ENCODE peak calls at places on chromosomes 7 and 10, in nine cellular contexts. B is adrenal gland, D is GM23248, Q is body of pancreas, W is GM03348, E is omental fat pad, Y is T-helper 22 cell, V is NCI-H526, K is germinal center. P is an unnamed sample.

GRCh38 chr10:50576245-50576815 is 47.4 kb downstream of the SGMS1 start:
- DNase-seq in B (peak), D (peak), Q (no peak), W (peak), E (no peak), Y (no peak), V (no peak), K (no peak), P (peak)

GRCh38 chr10:131979821-131980270 is 1.9 kb downstream of the BNIP3 start:
- DNase-seq in B (no peak), D (peak), Q (peak), W (peak), E (no peak), Y (no peak), V (no peak), K (no peak), P (peak)

GRCh38 chr7:47253650-47254080 is 328.2 kb downstream of the TNS3 start:
- DNase-seq in B (peak), D (peak), Q (peak), W (peak), E (no peak), Y (no peak), V (peak), K (peak), P (peak)

GRCh38 chr7:151882734-151883133 is 5.8 kb upstream of the PRKAG2 start:
- DNase-seq in B (no peak), D (no peak), Q (no peak), W (no peak), E (no peak), Y (no peak), V (no peak), K (no peak), P (no peak)

GRCh38 chr10:93478873-93479272 is 3.3 kb downstream of the MYOF start:
- DNase-seq in B (no peak), D (no peak), Q (no peak), W (no peak), E (no peak), Y (no peak), V (no peak), K (no peak), P (no peak)

GRCh38 chr10:6279540-6280267 is 77.0 kb downstream of the PFKFB3 start:
- DNase-seq in B (peak), D (peak), Q (peak), W (peak), E (no peak), Y (no peak), V (no peak), K (no peak), P (peak)

GRCh38 chr7:5170251-5170650 is 19.8 kb upstream of the WIPI2 start:
- DNase-seq in B (no peak), D (no peak), Q (no peak), W (no peak), E (no peak), Y (no peak), V (no peak), K (no peak), P (no peak)

GRCh38 chr7:114889646-114890285 is 32.1 kb upstream of the MDFIC start:
- DNase-seq in B (no peak), D (peak), Q (no peak), W (peak), E (no peak), Y (peak), V (no peak), K (no peak), P (peak)

GRCh38 chr7:14950013-14950412 is 47.5 kb upstream of the DGKB start:
- DNase-seq in B (no peak), D (peak), Q (no peak), W (no peak), E (no peak), Y (no peak), V (no peak), K (no peak), P (no peak)

GRCh38 chr7:112080974-112081373 is 125.2 kb downstream of the DOCK4 start:
- DNase-seq in B (peak), D (no peak), Q (no peak), W (no peak), E (no peak), Y (no peak), V (no peak), K (peak), P (peak)

GRCh38 chr7:38186593-38187314 is 8.7 kb downstream of the STARD3NL start:
- DNase-seq in B (no peak), D (peak), Q (no peak), W (peak), E (no peak), Y (no peak), V (peak), K (no peak), P (peak)

GRCh38 chr7:124651136-124651535 is 114.5 kb downstream of the GPR37 start:
- DNase-seq in B (no peak), D (no peak), Q (no peak), W (no peak), E (no peak), Y (no peak), V (no peak), K (no peak), P (no peak)

GRCh38 chr7:140121321-140121720 is 55.5 kb downstream of the KDM7A start:
- DNase-seq in B (no peak), D (no peak), Q (no peak), W (no peak), E (no peak), Y (no peak), V (no peak), K (no peak), P (no peak)

GRCh38 chr10:98096731-98097130 is 37.7 kb upstream of the R3HCC1L start:
- DNase-seq in B (no peak), D (no peak), Q (no peak), W (no peak), E (no peak), Y (no peak), V (peak), K (no peak), P (no peak)

GRCh38 chr10:115996031-115996430 is 277.0 kb downstream of the GFRA1 start:
- DNase-seq in B (no peak), D (no peak), Q (no peak), W (no peak), E (no peak), Y (no peak), V (no peak), K (no peak), P (no peak)

GRCh38 chr10:48525113-48525512 is 79.8 kb downstream of the ARHGAP22 start:
- DNase-seq in B (no peak), D (no peak), Q (no peak), W (no peak), E (no peak), Y (no peak), V (no peak), K (no peak), P (no peak)

GRCh38 chr10:34547283-34547682 is 267.8 kb downstream of the PARD3 start:
- DNase-seq in B (no peak), D (no peak), Q (no peak), W (no peak), E (no peak), Y (no peak), V (no peak), K (no peak), P (no peak)

GRCh38 chr10:17354781-17355180 is 99.6 kb downstream of the ST8SIA6 start:
- DNase-seq in B (no peak), D (peak), Q (no peak), W (peak), E (no peak), Y (no peak), V (no peak), K (no peak), P (peak)

GRCh38 chr10:103512166-103512565 is 18.7 kb downstream of the NEURL1 start:
- DNase-seq in B (no peak), D (no peak), Q (no peak), W (no peak), E (no peak), Y (no peak), V (no peak), K (no peak), P (no peak)

GRCh38 chr10:49296382-49296781 is 2.6 kb upstream of the C10orf71 start:
- DNase-seq in B (no peak), D (no peak), Q (no peak), W (no peak), E (no peak), Y (no peak), V (no peak), K (no peak), P (no peak)

GRCh38 chr7:144384071-144384470 is 19.4 kb downstream of the NOBOX start:
- DNase-seq in B (no peak), D (no peak), Q (no peak), W (no peak), E (no peak), Y (no peak), V (no peak), K (no peak), P (no peak)

P was measured in AG10803.